ENCODE peak calls at places on chromosomes 7 and 10, in ten cellular contexts. One of them, this sample, is unnamed.

GRCh38 chr10:96700477-96701099 is 19.7 kb downstream of the PIK3AP1 start:
- DNase-seq in natural killer cell treated with Interleukin-12 subunit alpha and Interleukin-12 subunit beta and Interleukin-15 and Interleukin-18, amount 100 ng/mL, for 72 hours: no peak
- DNase-seq in HCT116: no peak
- DNase-seq in retina: no peak
- DNase-seq in transverse colon: peak
- DNase-seq in astrocyte: no peak
- DNase-seq in stimulated activated naive B cell treated with anti-CD40 and anti-IgM and Interleukin-4, amounts not matched to agents 10 μg/mL and 1 μg/mL and 100 μg/mL, for 72 hours: peak
- DNase-seq in spleen: peak
- DNase-seq in foreskin fibroblast: no peak
- DNase-seq in hypothalamus: no peak
- DNase-seq in this sample: no peak

GRCh38 chr7:88169717-88170320 is 50.0 kb downstream of the SRI start:
- DNase-seq in natural killer cell treated with Interleukin-12 subunit alpha and Interleukin-12 subunit beta and Interleukin-15 and Interleukin-18, amount 100 ng/mL, for 72 hours: no peak
- DNase-seq in HCT116: no peak
- DNase-seq in retina: peak
- DNase-seq in transverse colon: no peak
- DNase-seq in astrocyte: peak
- DNase-seq in stimulated activated naive B cell treated with anti-CD40 and anti-IgM and Interleukin-4, amounts not matched to agents 10 μg/mL and 1 μg/mL and 100 μg/mL, for 72 hours: no peak
- DNase-seq in spleen: no peak
- DNase-seq in foreskin fibroblast: peak
- DNase-seq in hypothalamus: no peak
- DNase-seq in this sample: no peak

GRCh38 chr10:14571866-14572507 is 202.7 kb downstream of the FAM107B start:
- DNase-seq in natural killer cell treated with Interleukin-12 subunit alpha and Interleukin-12 subunit beta and Interleukin-15 and Interleukin-18, amount 100 ng/mL, for 72 hours: no peak
- DNase-seq in HCT116: no peak
- DNase-seq in retina: no peak
- DNase-seq in transverse colon: no peak
- DNase-seq in astrocyte: peak
- DNase-seq in stimulated activated naive B cell treated with anti-CD40 and anti-IgM and Interleukin-4, amounts not matched to agents 10 μg/mL and 1 μg/mL and 100 μg/mL, for 72 hours: no peak
- DNase-seq in spleen: peak
- DNase-seq in foreskin fibroblast: peak
- DNase-seq in hypothalamus: peak
- DNase-seq in this sample: no peak

GRCh38 chr7:33287738-33288137 is 158.4 kb downstream of the BBS9 start:
- DNase-seq in natural killer cell treated with Interleukin-12 subunit alpha and Interleukin-12 subunit beta and Interleukin-15 and Interleukin-18, amount 100 ng/mL, for 72 hours: no peak
- DNase-seq in HCT116: no peak
- DNase-seq in retina: no peak
- DNase-seq in transverse colon: no peak
- DNase-seq in astrocyte: no peak
- DNase-seq in stimulated activated naive B cell treated with anti-CD40 and anti-IgM and Interleukin-4, amounts not matched to agents 10 μg/mL and 1 μg/mL and 100 μg/mL, for 72 hours: no peak
- DNase-seq in spleen: no peak
- DNase-seq in foreskin fibroblast: no peak
- DNase-seq in hypothalamus: no peak
- DNase-seq in this sample: no peak

GRCh38 chr7:388023-388355 is 98.0 kb downstream of the FOXL3 start:
- DNase-seq in natural killer cell treated with Interleukin-12 subunit alpha and Interleukin-12 subunit beta and Interleukin-15 and Interleukin-18, amount 100 ng/mL, for 72 hours: no peak
- DNase-seq in HCT116: no peak
- DNase-seq in retina: no peak
- DNase-seq in transverse colon: no peak
- DNase-seq in astrocyte: no peak
- DNase-seq in stimulated activated naive B cell treated with anti-CD40 and anti-IgM and Interleukin-4, amounts not matched to agents 10 μg/mL and 1 μg/mL and 100 μg/mL, for 72 hours: no peak
- DNase-seq in spleen: no peak
- DNase-seq in foreskin fibroblast: no peak
- DNase-seq in hypothalamus: no peak
- DNase-seq in this sample: no peak

GRCh38 chr7:69598487-69599148 is 343 bp downstream of the AUTS2 start:
- DNase-seq in natural killer cell treated with Interleukin-12 subunit alpha and Interleukin-12 subunit beta and Interleukin-15 and Interleukin-18, amount 100 ng/mL, for 72 hours: no peak
- DNase-seq in HCT116: no peak
- DNase-seq in retina: peak
- DNase-seq in transverse colon: no peak
- DNase-seq in astrocyte: peak
- DNase-seq in stimulated activated naive B cell treated with anti-CD40 and anti-IgM and Interleukin-4, amounts not matched to agents 10 μg/mL and 1 μg/mL and 100 μg/mL, for 72 hours: peak
- DNase-seq in spleen: peak
- DNase-seq in foreskin fibroblast: no peak
- DNase-seq in hypothalamus: no peak
- DNase-seq in this sample: no peak

GRCh38 chr10:24334279-24334922 is 125.5 kb downstream of the KIAA1217 start:
- DNase-seq in natural killer cell treated with Interleukin-12 subunit alpha and Interleukin-12 subunit beta and Interleukin-15 and Interleukin-18, amount 100 ng/mL, for 72 hours: no peak
- DNase-seq in HCT116: no peak
- DNase-seq in retina: no peak
- DNase-seq in transverse colon: no peak
- DNase-seq in astrocyte: no peak
- DNase-seq in stimulated activated naive B cell treated with anti-CD40 and anti-IgM and Interleukin-4, amounts not matched to agents 10 μg/mL and 1 μg/mL and 100 μg/mL, for 72 hours: no peak
- DNase-seq in spleen: no peak
- DNase-seq in foreskin fibroblast: no peak
- DNase-seq in hypothalamus: no peak
- DNase-seq in this sample: no peak

GRCh38 chr7:2892571-2892970 is 48.5 kb upstream of the GNA12 start:
- DNase-seq in natural killer cell treated with Interleukin-12 subunit alpha and Interleukin-12 subunit beta and Interleukin-15 and Interleukin-18, amount 100 ng/mL, for 72 hours: no peak
- DNase-seq in HCT116: no peak
- DNase-seq in retina: no peak
- DNase-seq in transverse colon: no peak
- DNase-seq in astrocyte: no peak
- DNase-seq in stimulated activated naive B cell treated with anti-CD40 and anti-IgM and Interleukin-4, amounts not matched to agents 10 μg/mL and 1 μg/mL and 100 μg/mL, for 72 hours: no peak
- DNase-seq in spleen: no peak
- DNase-seq in foreskin fibroblast: no peak
- DNase-seq in hypothalamus: no peak
- DNase-seq in this sample: peak

GRCh38 chr7:47591655-47592572 is 10.0 kb upstream of the TNS3 start:
- DNase-seq in natural killer cell treated with Interleukin-12 subunit alpha and Interleukin-12 subunit beta and Interleukin-15 and Interleukin-18, amount 100 ng/mL, for 72 hours: no peak
- DNase-seq in HCT116: no peak
- DNase-seq in retina: no peak
- DNase-seq in transverse colon: no peak
- DNase-seq in astrocyte: peak
- DNase-seq in stimulated activated naive B cell treated with anti-CD40 and anti-IgM and Interleukin-4, amounts not matched to agents 10 μg/mL and 1 μg/mL and 100 μg/mL, for 72 hours: no peak
- DNase-seq in spleen: no peak
- DNase-seq in foreskin fibroblast: peak
- DNase-seq in hypothalamus: no peak
- DNase-seq in this sample: no peak

GRCh38 chr7:112770051-112770450 is 20.1 kb downstream of the TMEM168 start:
- DNase-seq in natural killer cell treated with Interleukin-12 subunit alpha and Interleukin-12 subunit beta and Interleukin-15 and Interleukin-18, amount 100 ng/mL, for 72 hours: no peak
- DNase-seq in HCT116: no peak
- DNase-seq in retina: no peak
- DNase-seq in transverse colon: no peak
- DNase-seq in astrocyte: peak
- DNase-seq in stimulated activated naive B cell treated with anti-CD40 and anti-IgM and Interleukin-4, amounts not matched to agents 10 μg/mL and 1 μg/mL and 100 μg/mL, for 72 hours: no peak
- DNase-seq in spleen: no peak
- DNase-seq in foreskin fibroblast: no peak
- DNase-seq in hypothalamus: no peak
- DNase-seq in this sample: no peak

GRCh38 chr10:132412316-132413192 is 15.6 kb downstream of the PWWP2B start:
- DNase-seq in natural killer cell treated with Interleukin-12 subunit alpha and Interleukin-12 subunit beta and Interleukin-15 and Interleukin-18, amount 100 ng/mL, for 72 hours: no peak
- DNase-seq in HCT116: no peak
- DNase-seq in retina: no peak
- DNase-seq in transverse colon: no peak
- DNase-seq in astrocyte: no peak
- DNase-seq in stimulated activated naive B cell treated with anti-CD40 and anti-IgM and Interleukin-4, amounts not matched to agents 10 μg/mL and 1 μg/mL and 100 μg/mL, for 72 hours: no peak
- DNase-seq in spleen: peak
- DNase-seq in foreskin fibroblast: no peak
- DNase-seq in hypothalamus: no peak
- DNase-seq in this sample: no peak

GRCh38 chr7:27277628-27278027 is 35.0 kb downstream of the EVX1 start:
- DNase-seq in natural killer cell treated with Interleukin-12 subunit alpha and Interleukin-12 subunit beta and Interleukin-15 and Interleukin-18, amount 100 ng/mL, for 72 hours: no peak
- DNase-seq in HCT116: peak
- DNase-seq in retina: no peak
- DNase-seq in transverse colon: peak
- DNase-seq in astrocyte: no peak
- DNase-seq in stimulated activated naive B cell treated with anti-CD40 and anti-IgM and Interleukin-4, amounts not matched to agents 10 μg/mL and 1 μg/mL and 100 μg/mL, for 72 hours: no peak
- DNase-seq in spleen: no peak
- DNase-seq in foreskin fibroblast: peak
- DNase-seq in hypothalamus: no peak
- DNase-seq in this sample: peak

GRCh38 chr10:122072491-122072890 is 83.5 kb downstream of the TACC2 start:
- DNase-seq in natural killer cell treated with Interleukin-12 subunit alpha and Interleukin-12 subunit beta and Interleukin-15 and Interleukin-18, amount 100 ng/mL, for 72 hours: no peak
- DNase-seq in HCT116: no peak
- DNase-seq in retina: no peak
- DNase-seq in transverse colon: no peak
- DNase-seq in astrocyte: no peak
- DNase-seq in stimulated activated naive B cell treated with anti-CD40 and anti-IgM and Interleukin-4, amounts not matched to agents 10 μg/mL and 1 μg/mL and 100 μg/mL, for 72 hours: no peak
- DNase-seq in spleen: no peak
- DNase-seq in foreskin fibroblast: no peak
- DNase-seq in hypothalamus: no peak
- DNase-seq in this sample: no peak

GRCh38 chr7:34849163-34849960 is 187.9 kb downstream of the DPY19L1 start:
- DNase-seq in natural killer cell treated with Interleukin-12 subunit alpha and Interleukin-12 subunit beta and Interleukin-15 and Interleukin-18, amount 100 ng/mL, for 72 hours: no peak
- DNase-seq in HCT116: no peak
- DNase-seq in retina: no peak
- DNase-seq in transverse colon: no peak
- DNase-seq in astrocyte: peak
- DNase-seq in stimulated activated naive B cell treated with anti-CD40 and anti-IgM and Interleukin-4, amounts not matched to agents 10 μg/mL and 1 μg/mL and 100 μg/mL, for 72 hours: no peak
- DNase-seq in spleen: no peak
- DNase-seq in foreskin fibroblast: peak
- DNase-seq in hypothalamus: no peak
- DNase-seq in this sample: no peak

GRCh38 chr10:3948843-3949242 is 163.8 kb upstream of the KLF6 start:
- DNase-seq in natural killer cell treated with Interleukin-12 subunit alpha and Interleukin-12 subunit beta and Interleukin-15 and Interleukin-18, amount 100 ng/mL, for 72 hours: peak
- DNase-seq in HCT116: no peak
- DNase-seq in retina: no peak
- DNase-seq in transverse colon: peak
- DNase-seq in astrocyte: peak
- DNase-seq in stimulated activated naive B cell treated with anti-CD40 and anti-IgM and Interleukin-4, amounts not matched to agents 10 μg/mL and 1 μg/mL and 100 μg/mL, for 72 hours: no peak
- DNase-seq in spleen: no peak
- DNase-seq in foreskin fibroblast: no peak
- DNase-seq in hypothalamus: no peak
- DNase-seq in this sample: peak

GRCh38 chr10:3898821-3899220 is 113.8 kb upstream of the KLF6 start:
- DNase-seq in natural killer cell treated with Interleukin-12 subunit alpha and Interleukin-12 subunit beta and Interleukin-15 and Interleukin-18, amount 100 ng/mL, for 72 hours: no peak
- DNase-seq in HCT116: peak
- DNase-seq in retina: no peak
- DNase-seq in transverse colon: no peak
- DNase-seq in astrocyte: no peak
- DNase-seq in stimulated activated naive B cell treated with anti-CD40 and anti-IgM and Interleukin-4, amounts not matched to agents 10 μg/mL and 1 μg/mL and 100 μg/mL, for 72 hours: no peak
- DNase-seq in spleen: no peak
- DNase-seq in foreskin fibroblast: no peak
- DNase-seq in hypothalamus: no peak
- DNase-seq in this sample: no peak

GRCh38 chr7:149559711-149560110 is 62.1 kb upstream of the ZNF746 start:
- DNase-seq in natural killer cell treated with Interleukin-12 subunit alpha and Interleukin-12 subunit beta and Interleukin-15 and Interleukin-18, amount 100 ng/mL, for 72 hours: no peak
- DNase-seq in HCT116: no peak
- DNase-seq in retina: no peak
- DNase-seq in transverse colon: no peak
- DNase-seq in astrocyte: peak
- DNase-seq in stimulated activated naive B cell treated with anti-CD40 and anti-IgM and Interleukin-4, amounts not matched to agents 10 μg/mL and 1 μg/mL and 100 μg/mL, for 72 hours: no peak
- DNase-seq in spleen: no peak
- DNase-seq in foreskin fibroblast: peak
- DNase-seq in hypothalamus: no peak
- DNase-seq in this sample: peak

GRCh38 chr10:96646774-96647173 is 60.0 kb upstream of the TM9SF3 start:
- DNase-seq in natural killer cell treated with Interleukin-12 subunit alpha and Interleukin-12 subunit beta and Interleukin-15 and Interleukin-18, amount 100 ng/mL, for 72 hours: peak
- DNase-seq in HCT116: no peak
- DNase-seq in retina: no peak
- DNase-seq in transverse colon: no peak
- DNase-seq in astrocyte: no peak
- DNase-seq in stimulated activated naive B cell treated with anti-CD40 and anti-IgM and Interleukin-4, amounts not matched to agents 10 μg/mL and 1 μg/mL and 100 μg/mL, for 72 hours: no peak
- DNase-seq in spleen: no peak
- DNase-seq in foreskin fibroblast: no peak
- DNase-seq in hypothalamus: no peak
- DNase-seq in this sample: no peak

GRCh38 chr7:4270941-4271715 is 411.0 kb upstream of the FOXK1 start:
- DNase-seq in natural killer cell treated with Interleukin-12 subunit alpha and Interleukin-12 subunit beta and Interleukin-15 and Interleukin-18, amount 100 ng/mL, for 72 hours: no peak
- DNase-seq in HCT116: no peak
- DNase-seq in retina: no peak
- DNase-seq in transverse colon: no peak
- DNase-seq in astrocyte: no peak
- DNase-seq in stimulated activated naive B cell treated with anti-CD40 and anti-IgM and Interleukin-4, amounts not matched to agents 10 μg/mL and 1 μg/mL and 100 μg/mL, for 72 hours: no peak
- DNase-seq in spleen: peak
- DNase-seq in foreskin fibroblast: no peak
- DNase-seq in hypothalamus: no peak
- DNase-seq in this sample: no peak

GRCh38 chr7:98202367-98203195 is 8.7 kb upstream of the BHLHA15 start:
- DNase-seq in natural killer cell treated with Interleukin-12 subunit alpha and Interleukin-12 subunit beta and Interleukin-15 and Interleukin-18, amount 100 ng/mL, for 72 hours: no peak
- DNase-seq in HCT116: no peak
- DNase-seq in retina: no peak
- DNase-seq in transverse colon: peak
- DNase-seq in astrocyte: no peak
- DNase-seq in stimulated activated naive B cell treated with anti-CD40 and anti-IgM and Interleukin-4, amounts not matched to agents 10 μg/mL and 1 μg/mL and 100 μg/mL, for 72 hours: peak
- DNase-seq in spleen: peak
- DNase-seq in foreskin fibroblast: no peak
- DNase-seq in hypothalamus: no peak
- DNase-seq in this sample: no peak

GRCh38 chr10:91162050-91162494 is 58.4 kb upstream of the PCGF5 start:
- DNase-seq in natural killer cell treated with Interleukin-12 subunit alpha and Interleukin-12 subunit beta and Interleukin-15 and Interleukin-18, amount 100 ng/mL, for 72 hours: no peak
- DNase-seq in HCT116: no peak
- DNase-seq in retina: no peak
- DNase-seq in transverse colon: no peak
- DNase-seq in astrocyte: peak
- DNase-seq in stimulated activated naive B cell treated with anti-CD40 and anti-IgM and Interleukin-4, amounts not matched to agents 10 μg/mL and 1 μg/mL and 100 μg/mL, for 72 hours: peak
- DNase-seq in spleen: no peak
- DNase-seq in foreskin fibroblast: peak
- DNase-seq in hypothalamus: peak
- DNase-seq in this sample: no peak

GRCh38 chr7:131106681-131107342 is 220.9 kb upstream of the MKLN1 start:
- DNase-seq in natural killer cell treated with Interleukin-12 subunit alpha and Interleukin-12 subunit beta and Interleukin-15 and Interleukin-18, amount 100 ng/mL, for 72 hours: no peak
- DNase-seq in HCT116: no peak
- DNase-seq in retina: no peak
- DNase-seq in transverse colon: peak
- DNase-seq in astrocyte: no peak
- DNase-seq in stimulated activated naive B cell treated with anti-CD40 and anti-IgM and Interleukin-4, amounts not matched to agents 10 μg/mL and 1 μg/mL and 100 μg/mL, for 72 hours: peak
- DNase-seq in spleen: peak
- DNase-seq in foreskin fibroblast: peak
- DNase-seq in hypothalamus: peak
- DNase-seq in this sample: no peak